ENCODE peak calls at places on chromosomes 3 and 15, in six cellular contexts. Z, I, P, L, E and Q are unnamed samples.

GRCh38 chr3:38738630-38739395 is 77.2 kb downstream of the SCN10A start:
- DNase-seq in L (peak), P (peak), I (peak), E (peak), Z (peak), Q (peak)

GRCh38 chr15:75532413-75533250 is 46.5 kb downstream of the PTPN9 start:
- DNase-seq in P (peak), L (peak), Z (no peak), I (no peak), E (peak), Q (peak)

GRCh38 chr3:19399836-19400235 is 251.5 kb downstream of the KCNH8 start:
- DNase-seq in Z (no peak), E (no peak), L (no peak), P (no peak), I (no peak), Q (no peak)

GRCh38 chr3:155859859-155860258 is 5.6 kb upstream of the SLC33A1 start:
- DNase-seq in E (peak), L (no peak), P (no peak), I (peak), Z (no peak), Q (peak)

GRCh38 chr3:72960812-72961518 is 35.6 kb upstream of the PPP4R2 start:
- DNase-seq in I (no peak), E (peak), L (peak), P (no peak), Z (no peak), Q (no peak)

GRCh38 chr3:138946554-138947302 is at the start of the genes FOXL2 and FOXL2NB:
- DNase-seq in Z (no peak), I (no peak), E (peak), P (no peak), L (no peak), Q (no peak)

GRCh38 chr3:70853161-70853560 is 540.7 kb upstream of the MDFIC2 start:
- DNase-seq in I (no peak), L (no peak), P (no peak), Z (no peak), E (no peak), Q (no peak)

GRCh38 chr3:67362686-67363085 is 291.7 kb downstream of the SUCLG2 start:
- DNase-seq in E (peak), P (no peak), L (no peak), Z (no peak), I (no peak), Q (no peak)

GRCh38 chr3:8500208-8500961 is 1.2 kb upstream of the LMCD1 start:
- DNase-seq in P (peak), I (no peak), Z (no peak), E (peak), L (no peak), Q (no peak)

GRCh38 chr3:122758877-122759670 is 34.6 kb downstream of the HSPBAP1 start:
- DNase-seq in L (no peak), E (no peak), P (no peak), Z (no peak), I (no peak), Q (no peak)

GRCh38 chr3:103847081-103848062 is 1412.6 kb downstream of the ZPLD1 start:
- DNase-seq in E (no peak), I (no peak), Z (no peak), L (no peak), P (no peak), Q (no peak)

GRCh38 chr3:52090131-52090548 is 33.8 kb upstream of the DUSP7 start:
- DNase-seq in Z (no peak), L (no peak), P (no peak), E (peak), I (no peak), Q (no peak)

GRCh38 chr3:64743844-64744243 is 56.0 kb upstream of the ADAMTS9 start:
- DNase-seq in I (no peak), Z (no peak), P (no peak), E (no peak), L (no peak), Q (no peak)

GRCh38 chr15:63888146-63888545 is 54.4 kb upstream of the HERC1 start:
- DNase-seq in Z (no peak), E (no peak), P (no peak), L (no peak), I (no peak), Q (no peak)

GRCh38 chr3:47399531-47400270 is 18.9 kb downstream of the PTPN23 start:
- DNase-seq in P (no peak), E (peak), I (no peak), Z (no peak), L (no peak), Q (no peak)

GRCh38 chr15:56366211-56366610 is 985 bp downstream of the TEX9 start:
- DNase-seq in Z (no peak), E (no peak), P (no peak), L (no peak), I (no peak), Q (no peak)